ENCODE peak calls at places on chromosomes 1 and 21, in eight cellular contexts. M, O, P, V, F, N, S and Q are unnamed samples.

GRCh38 chr1:2072109-2072806 is 22.0 kb downstream of the PRKCZ start:
- DNase-seq in M (no peak), O (no peak), P (no peak), V (no peak), F (no peak), N (no peak), S (no peak), Q (no peak)

GRCh38 chr1:167738158-167738557 is 16.4 kb downstream of the MPZL1 start:
- DNase-seq in M (no peak), O (no peak), P (no peak), V (no peak), F (no peak), N (no peak), S (no peak), Q (no peak)

GRCh38 chr1:182602945-182603645 is 1.1 kb downstream of the RGS16 start:
- DNase-seq in M (no peak), O (no peak), P (no peak), V (no peak), F (no peak), N (no peak), S (peak; percentile 66), Q (no peak)

GRCh38 chr1:198496216-198497143 is 44.0 kb downstream of the ATP6V1G3 start:
- DNase-seq in M (no peak), O (no peak), P (no peak), V (no peak), F (no peak), N (peak; percentile 38), S (peak; percentile 77), Q (no peak)

GRCh38 chr1:175338447-175339135 is 146.0 kb upstream of the KIAA0040 start:
- DNase-seq in M (no peak), O (no peak), P (peak; percentile 37), V (no peak), F (peak; percentile 43), N (no peak), S (peak; percentile 43), Q (peak; percentile 59)

GRCh38 chr1:245542365-245542764 is 387.6 kb downstream of the KIF26B start:
- DNase-seq in M (no peak), O (no peak), P (no peak), V (no peak), F (no peak), N (no peak), S (no peak), Q (no peak)

GRCh38 chr1:65309317-65310077 is at the start of gene DNAJC6:
- DNase-seq in M (peak; percentile 70), O (peak; percentile 72), P (no peak), V (no peak), F (peak; percentile 12), N (peak; percentile 79), S (peak; percentile 77), Q (peak; percentile 62)

GRCh38 chr1:87739141-87739540 is 410.5 kb downstream of the LMO4 start:
- DNase-seq in M (no peak), O (no peak), P (no peak), V (no peak), F (no peak), N (no peak), S (no peak), Q (no peak)

GRCh38 chr21:15414057-15414456 is 315.7 kb upstream of the USP25 start:
- DNase-seq in M (no peak), O (no peak), P (no peak), V (no peak), F (no peak), N (no peak), S (no peak), Q (no peak)

GRCh38 chr1:246836169-246836568 is 95.6 kb downstream of the AHCTF1 start:
- DNase-seq in M (no peak), O (no peak), P (no peak), V (no peak), F (no peak), N (peak; percentile 40), S (peak; percentile 7), Q (peak; percentile 22)

GRCh38 chr1:9529190-9529589 is 10.1 kb upstream of the SLC25A33 start:
- DNase-seq in M (no peak), O (no peak), P (no peak), V (no peak), F (no peak), N (peak; percentile 14), S (peak; percentile 76), Q (no peak)

GRCh38 chr1:110003747-110004428 is 19.3 kb downstream of the AHCYL1 start:
- DNase-seq in M (peak; percentile 51), O (peak; percentile 71), P (no peak), V (peak; percentile 100), F (no peak), N (peak; percentile 98), S (peak; percentile 83), Q (no peak)

GRCh38 chr1:67941746-67942145 is 108.5 kb upstream of the GNG12 start:
- DNase-seq in M (no peak), O (no peak), P (no peak), V (no peak), F (no peak), N (peak; percentile 39), S (no peak), Q (no peak)

GRCh38 chr1:29343476-29343875 is 107.2 kb downstream of the PTPRU start:
- DNase-seq in M (no peak), O (no peak), P (no peak), V (no peak), F (no peak), N (no peak), S (no peak), Q (no peak)

GRCh38 chr1:16073490-16074104 is at the start of gene FAM131C:
- DNase-seq in M (no peak), O (no peak), P (peak; percentile 24), V (no peak), F (peak; percentile 29), N (no peak), S (peak; percentile 26), Q (peak; percentile 38)

GRCh38 chr1:161481624-161482392 is 23.4 kb upstream of the FCGR2A start:
- DNase-seq in M (no peak), O (no peak), P (no peak), V (no peak), F (no peak), N (no peak), S (no peak), Q (no peak)

GRCh38 chr1:23611601-23612327 is 52.5 kb upstream of the ID3 start:
- DNase-seq in M (no peak), O (no peak), P (no peak), V (no peak), F (no peak), N (no peak), S (no peak), Q (no peak)

GRCh38 chr1:233230011-233230410 is 65.5 kb downstream of the PCNX2 start:
- DNase-seq in M (no peak), O (no peak), P (no peak), V (no peak), F (no peak), N (no peak), S (no peak), Q (no peak)

GRCh38 chr1:159799446-159799985 is 2.6 kb upstream of the FCRL6 start:
- DNase-seq in M (no peak), O (no peak), P (no peak), V (peak; percentile 21), F (no peak), N (no peak), S (peak; percentile 91), Q (no peak)
- H3K27me3 ChIP-seq in M (peaks cover 34% of the 10 kb centered on the region), O (no peaks in the 10 kb centered on the region), P (no peaks in the 10 kb centered on the region), V (peaks cover 7% of the 10 kb centered on the region), F (peaks cover 3% of the 10 kb centered on the region), N (peaks cover 9% of the 10 kb centered on the region), S (no peaks in the 10 kb centered on the region), Q (peaks cover 7% of the 10 kb centered on the region)

DNA sequence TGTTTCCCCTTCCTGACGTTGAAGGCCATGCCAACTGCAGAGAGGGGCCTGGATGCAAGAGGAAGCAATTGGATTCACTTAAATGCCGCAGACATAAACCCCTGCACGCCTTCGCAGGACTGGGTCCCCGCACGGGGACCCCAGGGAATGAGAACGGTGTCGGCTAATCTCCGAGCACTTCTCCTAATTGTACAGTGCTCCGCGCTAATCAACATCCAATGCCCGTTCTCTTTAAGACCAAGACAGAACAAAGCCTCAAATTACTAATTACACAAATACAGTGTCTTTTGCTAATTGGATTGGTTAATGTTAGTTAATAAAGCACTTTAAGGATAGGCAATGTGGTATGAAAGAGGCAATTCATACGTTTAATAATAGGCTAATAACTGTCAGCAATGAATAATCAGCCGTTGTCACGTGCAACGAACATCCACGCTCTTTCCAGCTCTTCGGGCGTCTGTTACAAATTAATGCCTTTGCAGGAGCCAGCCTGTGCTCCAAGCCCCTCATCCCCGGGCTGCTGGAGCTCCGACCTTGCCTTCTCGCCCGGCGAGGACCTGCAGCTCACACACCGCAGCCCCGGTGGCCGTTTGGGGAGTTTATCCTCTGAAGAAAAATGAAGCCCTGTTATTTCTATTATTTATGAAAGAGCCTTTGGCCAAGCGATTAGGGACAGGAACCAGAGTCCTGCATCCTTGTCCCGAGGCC is 157.8 kb downstream of the PRDM16 start:
- DNase-seq in M (no peak), O (no peak), P (no peak), V (no peak), F (no peak), N (no peak), S (no peak), Q (no peak)
- H3K27me3 ChIP-seq in M (peaks cover 30% of the 10 kb centered on the region), O (peaks cover 12% of the 10 kb centered on the region), P (no peaks in the 10 kb centered on the region), V (peaks cover 42% of the 10 kb centered on the region), F (no peaks in the 10 kb centered on the region), N (no peaks in the 10 kb centered on the region), S (no peaks in the 10 kb centered on the region), Q (peaks cover 28% of the 10 kb centered on the region)

GRCh38 chr21:42696026-42696380 is 42.6 kb downstream of the PDE9A start:
- DNase-seq in M (no peak), O (no peak), P (no peak), V (no peak), F (no peak), N (no peak), S (no peak), Q (no peak)
- H3K27me3 ChIP-seq in M (peaks cover 21% of the 10 kb centered on the region), O (no peaks in the 10 kb centered on the region), P (no peaks in the 10 kb centered on the region), V (peaks cover 19% of the 10 kb centered on the region), F (no peaks in the 10 kb centered on the region), N (no peaks in the 10 kb centered on the region), S (no peaks in the 10 kb centered on the region), Q (no peaks in the 10 kb centered on the region)

GRCh38 chr1:7579016-7579415 is 192.1 kb upstream of the VAMP3 start:
- DNase-seq in M (no peak), O (no peak), P (no peak), V (no peak), F (no peak), N (no peak), S (no peak), Q (no peak)

GRCh38 chr1:7579831-7580804 is 191.0 kb upstream of the VAMP3 start:
- DNase-seq in M (no peak), O (no peak), P (no peak), V (no peak), F (no peak), N (no peak), S (no peak), Q (no peak)

GRCh38 chr1:7576946-7577657 is 194.0 kb upstream of the VAMP3 start:
- DNase-seq in M (no peak), O (no peak), P (no peak), V (no peak), F (no peak), N (peak; percentile 24), S (no peak), Q (peak; percentile 33)

GRCh38 chr1:7580923-7581753 is 190.0 kb upstream of the VAMP3 start:
- DNase-seq in M (no peak), O (no peak), P (no peak), V (no peak), F (no peak), N (peak; percentile 50), S (no peak), Q (no peak)

DNA sequence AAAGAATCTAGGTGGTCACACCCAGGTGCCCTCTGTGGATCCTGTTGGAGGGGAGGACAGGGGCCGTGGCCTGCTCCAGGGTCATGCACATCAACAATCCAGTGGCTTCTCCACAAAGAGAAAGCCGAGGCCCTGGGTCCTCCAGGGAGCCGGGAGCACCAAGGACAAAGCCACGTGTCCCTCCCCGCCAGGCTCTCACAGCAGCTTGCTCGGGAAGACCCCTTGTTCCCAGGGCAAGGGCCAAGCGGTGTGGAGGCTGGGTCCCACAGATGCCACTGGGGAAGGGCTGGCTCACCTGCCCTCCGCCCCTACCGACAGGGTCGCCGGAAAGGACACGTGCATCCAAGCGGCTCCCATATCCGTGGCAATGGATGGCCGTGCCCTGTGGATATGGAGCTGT is 192.9 kb upstream of the VAMP3 start:
- DNase-seq in M (no peak), O (no peak), P (no peak), V (no peak), F (no peak), N (no peak), S (no peak), Q (no peak)
- H3K27me3 ChIP-seq in M (peaks cover 11% of the 10 kb centered on the region), O (peaks cover 4% of the 10 kb centered on the region), P (no peaks in the 10 kb centered on the region), V (no peaks in the 10 kb centered on the region), F (no peaks in the 10 kb centered on the region), N (no peaks in the 10 kb centered on the region), S (no peaks in the 10 kb centered on the region), Q (no peaks in the 10 kb centered on the region)